ENCODE peak calls at places on chromosomes 1 and 21, in six cellular contexts. One of them, this sample, is unnamed.

GRCh38 chr1:55987491-55988255 is 591.7 kb downstream of the PLPP3 start:
- DNase-seq in DND-41: peak; percentile 6
- DNase-seq in IMR-90: no peak
- DNase-seq in K562: no peak
- DNase-seq in GM23248: no peak
- DNase-seq in MM.1S: peak; percentile 19
- DNase-seq in this sample: peak; percentile 32

GRCh38 chr21:38077504-38077903 is 161.2 kb upstream of the KCNJ6 start:
- DNase-seq in DND-41: no peak
- DNase-seq in IMR-90: no peak
- DNase-seq in K562: no peak
- DNase-seq in GM23248: no peak
- DNase-seq in MM.1S: no peak
- DNase-seq in this sample: no peak

GRCh38 chr1:163231385-163231784 is 28.7 kb upstream of the RGS5 start:
- DNase-seq in DND-41: no peak
- DNase-seq in IMR-90: peak; percentile 75
- DNase-seq in K562: no peak
- DNase-seq in GM23248: peak; percentile 69
- DNase-seq in MM.1S: no peak
- DNase-seq in this sample: no peak

GRCh38 chr1:226632169-226632884 is 83.8 kb downstream of the STUM start:
- DNase-seq in DND-41: no peak
- DNase-seq in IMR-90: no peak
- DNase-seq in K562: no peak
- DNase-seq in GM23248: no peak
- DNase-seq in MM.1S: no peak
- DNase-seq in this sample: no peak

GRCh38 chr1:53182111-53182593 is 14.5 kb upstream of the CPT2 start:
- DNase-seq in DND-41: peak; percentile 78
- DNase-seq in IMR-90: peak; percentile 67
- DNase-seq in K562: peak; percentile 85
- DNase-seq in GM23248: peak; percentile 69
- DNase-seq in MM.1S: peak; percentile 82
- DNase-seq in this sample: peak; percentile 95

GRCh38 chr1:23924601-23925000 is 11.4 kb upstream of the CNR2 start:
- DNase-seq in DND-41: no peak
- DNase-seq in IMR-90: no peak
- DNase-seq in K562: no peak
- DNase-seq in GM23248: no peak
- DNase-seq in MM.1S: no peak
- DNase-seq in this sample: no peak

GRCh38 chr1:169115891-169116585 is 9.5 kb downstream of the ATP1B1 start:
- DNase-seq in DND-41: no peak
- DNase-seq in IMR-90: peak; percentile 48
- DNase-seq in K562: no peak
- DNase-seq in GM23248: no peak
- DNase-seq in MM.1S: peak; percentile 87
- DNase-seq in this sample: no peak

GRCh38 chr1:155062151-155062686 is 1.3 kb upstream of the EFNA4 start:
- DNase-seq in DND-41: no peak
- DNase-seq in IMR-90: no peak
- DNase-seq in K562: no peak
- DNase-seq in GM23248: peak; percentile 11
- DNase-seq in MM.1S: no peak
- DNase-seq in this sample: no peak

GRCh38 chr1:211939876-211940468 is 95.4 kb downstream of the INTS7 start:
- DNase-seq in DND-41: no peak
- DNase-seq in IMR-90: no peak
- DNase-seq in K562: no peak
- DNase-seq in GM23248: no peak
- DNase-seq in MM.1S: peak; percentile 98
- DNase-seq in this sample: no peak

GRCh38 chr1:172041689-172042088 is 200.4 kb downstream of the DNM3 start:
- DNase-seq in DND-41: no peak
- DNase-seq in IMR-90: peak; percentile 30
- DNase-seq in K562: no peak
- DNase-seq in GM23248: peak; percentile 40
- DNase-seq in MM.1S: no peak
- DNase-seq in this sample: no peak

GRCh38 chr1:38336961-38337360 is 290.4 kb upstream of the POU3F1 start:
- DNase-seq in DND-41: no peak
- DNase-seq in IMR-90: no peak
- DNase-seq in K562: no peak
- DNase-seq in GM23248: no peak
- DNase-seq in MM.1S: no peak
- DNase-seq in this sample: no peak

GRCh38 chr1:196317535-196318522 is 290.4 kb downstream of the KCNT2 start:
- DNase-seq in DND-41: peak; percentile 31
- DNase-seq in IMR-90: peak; percentile 54
- DNase-seq in K562: no peak
- DNase-seq in GM23248: peak; percentile 57
- DNase-seq in MM.1S: peak; percentile 35
- DNase-seq in this sample: peak; percentile 50

GRCh38 chr21:36910581-36911307 is 55.7 kb downstream of the HLCS start:
- DNase-seq in DND-41: no peak
- DNase-seq in IMR-90: peak; percentile 81
- DNase-seq in K562: no peak
- DNase-seq in GM23248: peak; percentile 17
- DNase-seq in MM.1S: no peak
- DNase-seq in this sample: no peak

GRCh38 chr21:17782051-17782450 is 37.1 kb downstream of the C21orf91 start:
- DNase-seq in DND-41: no peak
- DNase-seq in IMR-90: no peak
- DNase-seq in K562: no peak
- DNase-seq in GM23248: no peak
- DNase-seq in MM.1S: peak; percentile 79
- DNase-seq in this sample: no peak

GRCh38 chr1:53367503-53368313 is 39.8 kb upstream of the LRP8 start:
- DNase-seq in DND-41: peak; percentile 82
- DNase-seq in IMR-90: no peak
- DNase-seq in K562: peak; percentile 43
- DNase-seq in GM23248: no peak
- DNase-seq in MM.1S: peak; percentile 69
- DNase-seq in this sample: no peak

GRCh38 chr21:32371913-32372314 is 20.9 kb downstream of the URB1 start:
- DNase-seq in DND-41: no peak
- DNase-seq in IMR-90: peak; percentile 83
- DNase-seq in K562: no peak
- DNase-seq in GM23248: peak; percentile 84
- DNase-seq in MM.1S: no peak
- DNase-seq in this sample: no peak

GRCh38 chr1:154221815-154222081 is 993 bp downstream of the UBAP2L start:
- DNase-seq in DND-41: no peak
- DNase-seq in IMR-90: peak; percentile 87
- DNase-seq in K562: no peak
- DNase-seq in GM23248: peak; percentile 86
- DNase-seq in MM.1S: peak; percentile 50
- DNase-seq in this sample: no peak

GRCh38 chr1:59199734-59200376 is 97.0 kb upstream of the FGGY start:
- DNase-seq in DND-41: no peak
- DNase-seq in IMR-90: no peak
- DNase-seq in K562: no peak
- DNase-seq in GM23248: no peak
- DNase-seq in MM.1S: no peak
- DNase-seq in this sample: no peak

GRCh38 chr21:38263493-38263892 is 6.7 kb downstream of the KCNJ15 start:
- DNase-seq in DND-41: no peak
- DNase-seq in IMR-90: peak; percentile 60
- DNase-seq in K562: no peak
- DNase-seq in GM23248: peak; percentile 86
- DNase-seq in MM.1S: no peak
- DNase-seq in this sample: no peak

GRCh38 chr1:27574871-27575831 is 28.8 kb downstream of the AHDC1 start:
- DNase-seq in DND-41: no peak
- DNase-seq in IMR-90: peak; percentile 85
- DNase-seq in K562: peak; percentile 74
- DNase-seq in GM23248: peak; percentile 94
- DNase-seq in MM.1S: no peak
- DNase-seq in this sample: peak; percentile 89

GRCh38 chr1:24117722-24118409 is 5.9 kb upstream of the MYOM3 start:
- DNase-seq in DND-41: no peak
- DNase-seq in IMR-90: peak; percentile 40
- DNase-seq in K562: no peak
- DNase-seq in GM23248: peak; percentile 90
- DNase-seq in MM.1S: no peak
- DNase-seq in this sample: no peak

GRCh38 chr1:225917536-225917935 is 6.5 kb downstream of the PYCR2 start:
- DNase-seq in DND-41: no peak
- DNase-seq in IMR-90: peak; percentile 37
- DNase-seq in K562: no peak
- DNase-seq in GM23248: peak; percentile 40
- DNase-seq in MM.1S: no peak
- DNase-seq in this sample: no peak

GRCh38 chr1:29893036-29893723 is 656.9 kb downstream of the PTPRU start:
- DNase-seq in DND-41: peak; percentile 8
- DNase-seq in IMR-90: no peak
- DNase-seq in K562: peak; percentile 33
- DNase-seq in GM23248: no peak
- DNase-seq in MM.1S: no peak
- DNase-seq in this sample: no peak

GRCh38 chr1:78650114-78650513 is 483 bp downstream of the IFI44 start:
- DNase-seq in DND-41: peak; percentile 26
- DNase-seq in IMR-90: no peak
- DNase-seq in K562: no peak
- DNase-seq in GM23248: peak; percentile 3
- DNase-seq in MM.1S: no peak
- DNase-seq in this sample: no peak
- H3K9ac ChIP-seq in DND-41: peak overlapping the region; percentile 51
- H3K9ac ChIP-seq in IMR-90: no peak overlapping the region
- H3K9ac ChIP-seq in K562: no peak overlapping the region
- H3K9ac ChIP-seq in GM23248: peak overlapping the region; percentile 57
- H3K9ac ChIP-seq in MM.1S: no peak overlapping the region
- H3K9ac ChIP-seq in this sample: no peak overlapping the region

GRCh38 chr1:25432364-25432719 is 1.6 kb downstream of the MACO1 start:
- DNase-seq in DND-41: no peak
- DNase-seq in IMR-90: no peak
- DNase-seq in K562: no peak
- DNase-seq in GM23248: no peak
- DNase-seq in MM.1S: no peak
- DNase-seq in this sample: no peak
- H3K9ac ChIP-seq in DND-41: peak overlapping the region; percentile 82
- H3K9ac ChIP-seq in IMR-90: no peak overlapping the region
- H3K9ac ChIP-seq in K562: peak overlapping the region; percentile 77
- H3K9ac ChIP-seq in GM23248: peak overlapping the region; percentile 99
- H3K9ac ChIP-seq in MM.1S: no peak overlapping the region
- H3K9ac ChIP-seq in this sample: no peak overlapping the region

GRCh38 chr1:63617450-63617849 is 24.2 kb downstream of the PGM1 start:
- DNase-seq in DND-41: no peak
- DNase-seq in IMR-90: no peak
- DNase-seq in K562: no peak
- DNase-seq in GM23248: no peak
- DNase-seq in MM.1S: no peak
- DNase-seq in this sample: no peak

GRCh38 chr1:63611231-63611630 is 18.0 kb downstream of the PGM1 start:
- DNase-seq in DND-41: no peak
- DNase-seq in IMR-90: peak; percentile 19
- DNase-seq in K562: no peak
- DNase-seq in GM23248: no peak
- DNase-seq in MM.1S: no peak
- DNase-seq in this sample: peak; percentile 28

GRCh38 chr1:63615809-63616420 is 22.7 kb downstream of the PGM1 start:
- DNase-seq in DND-41: peak; percentile 55
- DNase-seq in IMR-90: peak; percentile 75
- DNase-seq in K562: peak; percentile 72
- DNase-seq in GM23248: peak; percentile 64
- DNase-seq in MM.1S: peak; percentile 68
- DNase-seq in this sample: peak; percentile 85

GRCh38 chr1:63612971-63613370 is 19.8 kb downstream of the PGM1 start:
- DNase-seq in DND-41: no peak
- DNase-seq in IMR-90: no peak
- DNase-seq in K562: no peak
- DNase-seq in GM23248: no peak
- DNase-seq in MM.1S: no peak
- DNase-seq in this sample: no peak

GRCh38 chr1:63612564-63612963 is 19.4 kb downstream of the PGM1 start:
- DNase-seq in DND-41: no peak
- DNase-seq in IMR-90: no peak
- DNase-seq in K562: no peak
- DNase-seq in GM23248: peak; percentile 54
- DNase-seq in MM.1S: no peak
- DNase-seq in this sample: no peak
- H3K9ac ChIP-seq in DND-41: no peak overlapping the region
- H3K9ac ChIP-seq in IMR-90: no peak overlapping the region
- H3K9ac ChIP-seq in K562: no peak overlapping the region
- H3K9ac ChIP-seq in GM23248: no peak overlapping the region
- H3K9ac ChIP-seq in MM.1S: no peak overlapping the region
- H3K9ac ChIP-seq in this sample: no peak overlapping the region

DNA sequence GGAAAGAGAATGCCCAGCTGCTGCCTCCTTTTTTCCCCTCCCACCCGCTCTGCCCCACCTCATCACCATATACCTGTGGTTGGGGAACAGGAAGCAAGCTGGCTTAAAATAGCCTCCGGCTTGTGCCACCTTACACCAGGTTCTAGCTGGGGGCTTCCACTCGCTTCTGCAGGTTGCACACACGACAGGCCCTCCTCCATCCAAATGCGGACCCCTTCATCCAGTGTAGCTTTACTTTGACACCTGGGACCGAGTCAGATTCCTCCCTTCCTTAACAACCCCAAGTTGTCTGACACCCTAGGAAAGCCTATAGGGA is 14.6 kb downstream of the BLACAT1 start:
- DNase-seq in DND-41: no peak
- DNase-seq in IMR-90: no peak
- DNase-seq in K562: no peak
- DNase-seq in GM23248: no peak
- DNase-seq in MM.1S: no peak
- DNase-seq in this sample: no peak
- H3K9ac ChIP-seq in DND-41: no peak overlapping the region
- H3K9ac ChIP-seq in IMR-90: no peak overlapping the region
- H3K9ac ChIP-seq in K562: no peak overlapping the region
- H3K9ac ChIP-seq in GM23248: no peak overlapping the region
- H3K9ac ChIP-seq in MM.1S: peak overlapping the region; percentile 15
- H3K9ac ChIP-seq in this sample: peak overlapping the region; percentile 27

GRCh38 chr1:2983319-2983705 is 38.0 kb upstream of the ACTRT2 start:
- DNase-seq in DND-41: no peak
- DNase-seq in IMR-90: no peak
- DNase-seq in K562: no peak
- DNase-seq in GM23248: no peak
- DNase-seq in MM.1S: no peak
- DNase-seq in this sample: no peak
- H3K9ac ChIP-seq in DND-41: no peak overlapping the region
- H3K9ac ChIP-seq in IMR-90: no peak overlapping the region
- H3K9ac ChIP-seq in K562: no peak overlapping the region
- H3K9ac ChIP-seq in GM23248: no peak overlapping the region
- H3K9ac ChIP-seq in MM.1S: no peak overlapping the region
- H3K9ac ChIP-seq in this sample: no peak overlapping the region

This sample was measured in NT2/D1.